ENCODE peak calls at places on chromosomes 3 and 15, in seven cellular contexts. B, P, O, I, F, A and X are unnamed samples.

GRCh38 chr3:17195192-17195611 is 310.4 kb downstream of the PLCL2 start:
- DNase-seq in A (peak; percentile 19), B (no peak), F (no peak), P (no peak), O (no peak), I (no peak), X (peak; percentile 19)

GRCh38 chr15:80677041-80677440 is 18.1 kb upstream of the ABHD17C start:
- DNase-seq in A (no peak), I (no peak), B (no peak), O (no peak), F (no peak), P (no peak), X (no peak)

GRCh38 chr15:92780816-92781215 is 119.3 kb upstream of the CHD2 start:
- DNase-seq in B (no peak), A (no peak), I (no peak), P (no peak), F (no peak), O (no peak), X (no peak)

GRCh38 chr15:31270767-31271166 is 55.9 kb upstream of the KLF13 start:
- DNase-seq in F (peak; percentile 82), P (no peak), B (no peak), I (no peak), A (no peak), O (peak; percentile 21), X (peak; percentile 20)

GRCh38 chr3:141401584-141402475 is 33.5 kb downstream of the ZBTB38 start:
- DNase-seq in P (no peak), O (peak; percentile 62), B (no peak), A (peak; percentile 56), I (peak; percentile 31), F (peak; percentile 52), X (peak; percentile 88)

GRCh38 chr15:59492389-59493377 is 54.7 kb downstream of the FAM81A start:
- DNase-seq in B (peak; percentile 20), P (no peak), A (peak; percentile 40), I (peak; percentile 54), F (peak; percentile 70), O (peak; percentile 71), X (peak; percentile 72)

GRCh38 chr3:131326307-131326706 is 55.3 kb upstream of the NUDT16 start:
- DNase-seq in B (no peak), P (no peak), F (no peak), I (no peak), O (no peak), A (no peak), X (no peak)

GRCh38 chr3:107705046-107705445 is 182.3 kb downstream of the BBX start:
- DNase-seq in A (no peak), B (no peak), O (no peak), F (no peak), I (no peak), P (no peak), X (no peak)

GRCh38 chr15:87211547-87211946 is 1045.0 kb downstream of the NTRK3 start:
- DNase-seq in F (no peak), I (no peak), O (no peak), A (no peak), B (no peak), P (no peak), X (no peak)

GRCh38 chr3:14082108-14082657 is 42.5 kb downstream of the CHCHD4 start:
- DNase-seq in F (no peak), O (no peak), P (no peak), A (no peak), B (no peak), I (no peak), X (no peak)

DNA sequence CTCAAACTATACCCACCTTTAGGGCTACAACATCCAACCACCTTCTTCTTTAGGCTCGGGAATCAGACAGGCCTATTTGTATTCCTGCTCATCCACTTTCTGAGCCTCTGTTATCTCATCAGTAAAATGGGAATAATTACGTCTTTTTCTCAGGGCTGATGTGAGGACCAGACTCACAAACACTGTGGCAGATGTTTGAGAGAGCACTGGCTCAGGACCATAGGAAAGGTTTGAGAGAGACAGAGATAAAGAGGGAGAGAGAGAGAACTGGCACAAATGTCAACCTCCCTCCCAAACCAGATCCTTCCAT is 4.8 kb upstream of the DAPK2 start:
- DNase-seq in O (no peak), B (no peak), P (no peak), F (no peak), A (no peak), I (no peak), X (no peak)
- H3K27ac ChIP-seq in O (no peak overlapping the region), B (no peak overlapping the region), P (no peak overlapping the region), F (no peak overlapping the region), A (no peak overlapping the region), I (no peak overlapping the region), X (no peak overlapping the region)

GRCh38 chr3:167656821-167657220 is 3.1 kb upstream of the WDR49 start:
- DNase-seq in A (no peak), O (no peak), F (no peak), B (no peak), P (no peak), I (no peak), X (no peak)

GRCh38 chr3:167653155-167653554 is 587 bp downstream of the WDR49 start:
- DNase-seq in I (no peak), B (no peak), A (no peak), F (no peak), P (no peak), O (no peak), X (no peak)

GRCh38 chr3:167651820-167652219 is 1.9 kb downstream of the WDR49 start:
- DNase-seq in B (no peak), I (no peak), P (no peak), O (no peak), A (no peak), F (no peak), X (no peak)

GRCh38 chr3:167650459-167650858 is 3.3 kb downstream of the WDR49 start:
- DNase-seq in P (no peak), A (no peak), F (no peak), I (no peak), B (no peak), O (no peak), X (no peak)

GRCh38 chr3:167653750-167654149 is at the start of gene WDR49:
- DNase-seq in B (no peak), I (no peak), P (no peak), F (peak; percentile 49), A (no peak), O (no peak), X (no peak)
- H3K27ac ChIP-seq in B (no peak within 1 kb of the TSS), I (no peak within 1 kb of the TSS), P (peak within 1 kb of the TSS; percentile 62), F (peak within 1 kb of the TSS; percentile 87), A (no peak within 1 kb of the TSS), O (no peak within 1 kb of the TSS), X (no peak within 1 kb of the TSS)

DNA sequence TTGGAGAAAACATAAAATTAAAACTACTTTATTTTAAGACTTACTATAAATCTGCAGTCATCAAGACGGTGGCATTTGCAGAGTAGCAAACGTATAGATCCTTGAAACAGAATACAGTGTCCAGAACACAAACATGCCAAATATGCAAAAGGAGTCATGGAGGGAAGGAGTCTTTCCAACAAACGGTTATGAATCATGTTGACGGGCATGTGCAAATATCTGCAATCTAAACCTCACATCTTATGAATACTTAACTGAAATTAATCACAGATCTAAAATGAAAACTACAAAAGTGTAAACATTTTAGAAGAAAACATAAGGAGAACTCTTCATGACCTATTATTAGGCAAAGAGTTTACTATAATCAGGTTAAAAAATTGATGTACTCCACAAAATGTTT is 69.4 kb downstream of the TFRC start:
- DNase-seq in I (no peak), A (no peak), F (no peak), B (no peak), O (no peak), P (no peak), X (no peak)
- H3K27ac ChIP-seq in I (no peak overlapping the region), A (no peak overlapping the region), F (no peak overlapping the region), B (no peak overlapping the region), O (no peak overlapping the region), P (no peak overlapping the region), X (no peak overlapping the region)

DNA sequence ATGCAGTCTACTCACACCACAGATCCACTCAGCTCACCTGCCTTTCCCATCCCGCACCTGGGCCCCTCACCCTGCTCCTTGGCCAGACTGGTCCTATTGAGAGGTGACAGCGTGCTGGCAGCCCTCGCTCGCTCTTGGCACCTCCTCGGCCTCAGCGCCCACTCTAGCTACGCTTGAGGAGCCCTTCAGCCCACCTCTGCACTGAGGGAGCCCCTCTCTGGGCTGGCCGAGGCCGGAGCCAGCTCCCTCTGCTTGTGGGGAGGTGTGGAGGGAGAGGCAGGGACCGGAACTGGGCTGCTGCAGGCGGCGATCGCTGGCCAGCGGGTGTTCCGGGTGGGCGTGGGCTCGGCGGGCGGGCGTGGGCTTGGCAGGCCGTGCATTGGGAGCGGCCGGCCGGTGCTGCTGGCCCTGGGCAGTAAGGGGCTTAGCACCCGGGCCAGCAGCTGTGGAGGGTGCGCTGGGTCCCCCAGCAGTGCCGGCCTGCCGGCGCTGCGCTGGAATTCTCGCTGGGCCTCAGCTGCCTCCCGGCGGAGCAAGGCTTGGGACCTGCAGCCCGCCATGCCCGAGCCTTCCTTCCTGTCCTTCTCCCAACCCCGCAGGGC is 45.5 kb upstream of the USP3 start:
- DNase-seq in P (no peak), O (no peak), I (no peak), A (no peak), B (no peak), F (no peak), X (no peak)
- H3K27ac ChIP-seq in P (no peak overlapping the region), O (no peak overlapping the region), I (no peak overlapping the region), A (no peak overlapping the region), B (no peak overlapping the region), F (no peak overlapping the region), X (no peak overlapping the region)

DNA sequence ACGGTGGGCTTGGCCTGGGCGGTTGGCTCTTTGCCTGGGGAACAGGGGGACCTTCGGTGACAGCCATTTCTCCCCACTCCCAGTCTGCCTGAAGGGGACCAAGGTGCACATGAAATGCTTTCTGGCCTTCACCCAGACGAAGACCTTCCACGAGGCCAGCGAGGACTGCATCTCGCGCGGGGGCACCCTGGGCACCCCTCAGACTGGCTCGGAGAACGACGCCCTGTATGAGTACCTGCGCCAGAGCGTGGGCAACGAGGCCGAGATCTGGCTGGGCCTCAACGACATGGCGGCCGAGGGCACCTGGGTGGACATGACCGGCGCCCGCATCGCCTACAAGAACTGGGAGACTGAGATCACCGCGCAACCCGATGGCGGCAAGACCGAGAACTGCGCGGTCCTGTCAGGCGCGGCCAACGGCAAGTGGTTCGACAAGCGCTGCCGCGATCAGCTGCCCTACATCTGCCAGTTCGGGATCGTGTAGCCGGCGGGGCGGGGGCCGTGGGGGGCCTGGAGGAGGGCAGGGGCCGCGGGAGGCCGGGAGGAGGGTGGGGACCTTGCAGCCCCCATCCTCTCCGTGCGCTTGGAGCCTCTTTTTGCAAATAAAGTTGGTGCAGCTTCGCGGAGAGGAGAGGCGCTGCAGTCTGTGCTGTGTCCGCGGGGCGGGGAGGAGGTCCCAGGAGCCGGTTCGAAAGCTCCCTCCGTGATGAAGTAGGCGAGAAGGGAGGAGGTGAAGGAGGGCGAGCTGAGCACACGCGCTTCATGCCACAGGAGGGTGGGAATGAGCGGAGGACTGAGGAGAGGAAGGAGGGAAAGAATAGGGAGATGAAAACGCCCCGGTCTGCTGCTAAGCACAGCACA is 9.6 kb downstream of the CLEC3B start:
- DNase-seq in O (peak; percentile 50), P (no peak), F (peak; percentile 56), A (peak; percentile 28), I (no peak), B (no peak), X (peak; percentile 46)
- H3K27ac ChIP-seq in O (peak overlapping the region; percentile 70), P (peak overlapping the region; percentile 57), F (no peak overlapping the region), A (no peak overlapping the region), I (no peak overlapping the region), B (peak overlapping the region; percentile 84), X (peak overlapping the region; percentile 4)

DNA sequence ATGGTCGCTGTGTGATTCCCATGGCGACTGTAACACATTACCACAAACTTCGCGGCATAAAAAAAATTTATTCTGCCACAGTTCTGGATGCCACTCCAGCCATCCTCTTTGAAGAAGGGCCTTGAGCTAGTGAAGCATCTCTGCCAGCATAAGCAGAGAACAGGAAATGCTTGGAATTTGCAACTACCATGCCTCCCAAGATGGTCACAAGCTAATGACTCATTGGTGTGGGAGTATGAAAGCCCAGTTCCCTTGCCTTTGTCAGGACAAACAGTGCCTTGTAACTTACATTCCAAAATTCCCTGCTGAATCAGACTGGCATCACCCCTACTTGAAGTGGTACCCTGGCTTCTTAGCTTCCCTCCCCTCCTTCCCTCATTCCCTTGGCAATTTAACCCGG is 129.7 kb downstream of the PROS1 start:
- DNase-seq in F (no peak), I (no peak), A (no peak), P (no peak), B (no peak), O (peak; percentile 18), X (no peak)
- H3K27ac ChIP-seq in F (no peak overlapping the region), I (no peak overlapping the region), A (no peak overlapping the region), P (no peak overlapping the region), B (peak overlapping the region; percentile 72), O (no peak overlapping the region), X (no peak overlapping the region)